ENCODE peak calls at places on chromosomes 2 and 18, in four cellular contexts. X is heart left ventricle; L is CD4-positive, alpha-beta memory T cell; R is pancreas. H is an unnamed sample.
A peak's percentile ranks its signal among the peaks of the same experiment; 100 is the strongest.

GRCh38 chr18:21255211-21255610 is 13.2 kb downstream of the GREB1L start:
- DNase-seq in X (no peak), L (no peak), R (no peak), H (no peak)

GRCh38 chr2:218032336-218033171 is 29.8 kb upstream of the TNS1 start:
- DNase-seq in X (no peak), L (no peak), R (peak; percentile 60), H (no peak)

GRCh38 chr2:114113527-114113926 is 223.6 kb downstream of the ACTR3 start:
- DNase-seq in X (no peak), L (no peak), R (no peak), H (no peak)

GRCh38 chr2:23745726-23746105 is 181.2 kb downstream of the ATAD2B start:
- DNase-seq in X (peak; percentile 13), L (no peak), R (no peak), H (no peak)

GRCh38 chr2:47771211-47771610 is 11.7 kb upstream of the MSH6 start:
- DNase-seq in X (no peak), L (no peak), R (no peak), H (no peak)

GRCh38 chr18:9160014-9160413 is 23.4 kb downstream of the ANKRD12 start:
- DNase-seq in X (no peak), L (no peak), R (no peak), H (no peak)

GRCh38 chr2:174561283-174562275 is 36.0 kb downstream of the WIPF1 start:
- DNase-seq in X (peak; percentile 81), L (no peak), R (peak; percentile 82), H (no peak)

GRCh38 chr18:62586148-62586774 is 63.4 kb downstream of the ZCCHC2 start:
- DNase-seq in X (peak; percentile 80), L (peak; percentile 41), R (no peak), H (peak; percentile 35)

GRCh38 chr2:17763641-17764333 is 9.8 kb downstream of the GEN1 start:
- DNase-seq in X (no peak), L (no peak), R (no peak), H (no peak)

DNA sequence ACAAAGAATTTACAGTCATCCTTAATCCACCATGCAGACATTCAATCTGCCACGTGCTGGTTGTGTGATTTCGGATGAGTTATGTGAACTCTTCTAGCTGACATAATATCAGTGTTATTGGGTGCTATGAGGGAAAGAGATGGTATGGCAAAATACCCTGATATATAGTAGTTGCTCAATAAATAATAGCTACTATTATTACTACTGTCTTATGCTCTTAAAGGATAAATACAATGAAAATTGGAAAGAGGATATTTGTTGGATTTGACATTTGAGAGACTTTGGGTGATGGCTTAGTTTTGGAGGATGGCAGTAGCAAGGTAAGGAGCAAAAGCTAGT is 86.5 kb downstream of the MYO3B start:
- DNase-seq in X (no peak), L (no peak), R (no peak), H (no peak)
- H3K27ac ChIP-seq in X (no peak overlapping the region), L (no peak overlapping the region), R (no peak overlapping the region), H (peak overlapping the region; percentile 19)

GRCh38 chr2:147934881-147935280 is 85.7 kb downstream of the ORC4 start:
- DNase-seq in X (no peak), L (no peak), R (no peak), H (no peak)
- H3K36me3 ChIP-seq in X (peaks cover 62% of the 10 kb centered on the region), L (peaks cover 22% of the 10 kb centered on the region), R (no peaks in the 10 kb centered on the region), H (peaks cover 21% of the 10 kb centered on the region)

GRCh38 chr18:67951166-67951565 is 434.6 kb upstream of the DSEL start:
- DNase-seq in X (no peak), L (no peak), R (no peak), H (no peak)
- H3K4me3 ChIP-seq in X (no peak overlapping the region), L (no peak overlapping the region), R (no peak overlapping the region), H (no peak overlapping the region)

GRCh38 chr2:105336786-105337121 is 586 bp upstream of the C2orf49 start:
- DNase-seq in X (no peak), L (no peak), R (no peak), H (no peak)
- H3K27ac ChIP-seq in X (peak overlapping the region; percentile 89), L (peak overlapping the region; percentile 99), R (peak overlapping the region; percentile 94), H (peak overlapping the region; percentile 100)

GRCh38 chr2:85034158-85034557 is 63.2 kb downstream of the KCMF1 start:
- DNase-seq in X (no peak), L (no peak), R (no peak), H (no peak)
- H3K36me3 ChIP-seq in X (peaks cover 85% of the 10 kb centered on the region), L (peaks cover 35% of the 10 kb centered on the region), R (peaks cover 6% of the 10 kb centered on the region), H (peaks cover 14% of the 10 kb centered on the region)

GRCh38 chr18:26976206-26976605 is 110.7 kb upstream of the AQP4 start:
- DNase-seq in X (no peak), L (no peak), R (no peak), H (no peak)

GRCh38 chr18:26981373-26982082 is 116.0 kb upstream of the AQP4 start:
- DNase-seq in X (no peak), L (no peak), R (no peak), H (no peak)

GRCh38 chr18:26977791-26978190 is 112.3 kb upstream of the AQP4 start:
- DNase-seq in X (no peak), L (no peak), R (no peak), H (no peak)

GRCh38 chr18:26978812-26979341 is 113.4 kb upstream of the AQP4 start:
- DNase-seq in X (no peak), L (no peak), R (no peak), H (no peak)
- H3K4me3 ChIP-seq in X (no peak overlapping the region), L (no peak overlapping the region), R (no peak overlapping the region), H (no peak overlapping the region)

GRCh38 chr2:106127282-106127771 is 66.8 kb downstream of the UXS1 start:
- DNase-seq in X (no peak), L (no peak), R (no peak), H (no peak)
- H3K27ac ChIP-seq in X (no peak overlapping the region), L (no peak overlapping the region), R (no peak overlapping the region), H (no peak overlapping the region)

GRCh38 chr2:26203906-26204305 is 31.0 kb downstream of the GAREM2 start:
- DNase-seq in X (no peak), L (no peak), R (no peak), H (no peak)
- H3K36me3 ChIP-seq in X (peaks cover 100% of the 10 kb centered on the region), L (peaks cover 51% of the 10 kb centered on the region), R (peaks cover 14% of the 10 kb centered on the region), H (peaks cover 38% of the 10 kb centered on the region)

H was measured in CD8-positive, alpha-beta memory T cell.